ENCODE peak calls at places on chromosomes 7 and 10, in four cellular contexts. One of them, this sample, is unnamed.

GRCh38 chr7:32890553-32891045 is 961 bp downstream of the KBTBD2 start:
- DNase-seq in BE2C: peak; percentile 13
- DNase-seq in dorsolateral prefrontal cortex: no peak
- DNase-seq in WERI-Rb-1: no peak
- DNase-seq in this sample: peak; percentile 70

GRCh38 chr7:2635148-2635668 is 3.4 kb downstream of the TTYH3 start:
- DNase-seq in BE2C: no peak
- DNase-seq in WERI-Rb-1: no peak
- DNase-seq in dorsolateral prefrontal cortex: no peak
- DNase-seq in this sample: no peak

GRCh38 chr10:59709472-59710125 is at the start of gene SLC16A9:
- DNase-seq in WERI-Rb-1: peak; percentile 92
- DNase-seq in BE2C: peak; percentile 75
- DNase-seq in dorsolateral prefrontal cortex: peak; percentile 77
- DNase-seq in this sample: peak; percentile 50

GRCh38 chr10:120414946-120415345 is 42.1 kb upstream of the PLPP4 start:
- DNase-seq in dorsolateral prefrontal cortex: no peak
- DNase-seq in BE2C: no peak
- DNase-seq in WERI-Rb-1: no peak
- DNase-seq in this sample: no peak

GRCh38 chr10:94450782-94451181 is 48.4 kb downstream of the TBC1D12 start:
- DNase-seq in dorsolateral prefrontal cortex: no peak
- DNase-seq in BE2C: no peak
- DNase-seq in WERI-Rb-1: no peak
- DNase-seq in this sample: no peak

GRCh38 chr7:28900311-28900710 is 57.8 kb downstream of the TRIL start:
- DNase-seq in WERI-Rb-1: peak; percentile 88
- DNase-seq in dorsolateral prefrontal cortex: no peak
- DNase-seq in BE2C: no peak
- DNase-seq in this sample: no peak

GRCh38 chr10:117360016-117360415 is 15.2 kb downstream of the PDZD8 start:
- DNase-seq in dorsolateral prefrontal cortex: no peak
- DNase-seq in WERI-Rb-1: no peak
- DNase-seq in BE2C: no peak
- DNase-seq in this sample: no peak

GRCh38 chr7:155713382-155713781 is 68.9 kb downstream of the RBM33 start:
- DNase-seq in BE2C: no peak
- DNase-seq in dorsolateral prefrontal cortex: no peak
- DNase-seq in WERI-Rb-1: no peak
- DNase-seq in this sample: no peak

GRCh38 chr10:92502296-92502695 is 71.6 kb downstream of the IDE start:
- DNase-seq in BE2C: no peak
- DNase-seq in dorsolateral prefrontal cortex: no peak
- DNase-seq in WERI-Rb-1: no peak
- DNase-seq in this sample: peak; percentile 53

GRCh38 chr7:51069411-51070083 is 247.1 kb downstream of the COBL start:
- DNase-seq in BE2C: no peak
- DNase-seq in WERI-Rb-1: no peak
- DNase-seq in dorsolateral prefrontal cortex: no peak
- DNase-seq in this sample: no peak

GRCh38 chr7:81468516-81468915 is 301.3 kb downstream of the HGF start:
- DNase-seq in BE2C: no peak
- DNase-seq in WERI-Rb-1: no peak
- DNase-seq in dorsolateral prefrontal cortex: no peak
- DNase-seq in this sample: no peak

GRCh38 chr7:45402480-45403218 is 171.5 kb upstream of the ADCY1 start:
- DNase-seq in WERI-Rb-1: no peak
- DNase-seq in BE2C: no peak
- DNase-seq in dorsolateral prefrontal cortex: no peak
- DNase-seq in this sample: peak; percentile 61

GRCh38 chr10:131647789-131648188 is 253.0 kb upstream of the PPP2R2D start:
- DNase-seq in WERI-Rb-1: no peak
- DNase-seq in BE2C: no peak
- DNase-seq in dorsolateral prefrontal cortex: no peak
- DNase-seq in this sample: no peak

GRCh38 chr7:100835903-100836811 is 8.8 kb upstream of the EPHB4 start:
- DNase-seq in WERI-Rb-1: peak; percentile 36
- DNase-seq in dorsolateral prefrontal cortex: no peak
- DNase-seq in BE2C: no peak
- DNase-seq in this sample: no peak
- H3K4me3 ChIP-seq in WERI-Rb-1: no peak overlapping the region
- H3K4me3 ChIP-seq in dorsolateral prefrontal cortex: peak overlapping the region; percentile 65
- H3K4me3 ChIP-seq in BE2C: no peak overlapping the region
- H3K4me3 ChIP-seq in this sample: no peak overlapping the region

GRCh38 chr10:107264742-107265141 is 100.2 kb upstream of the SORCS1 start:
- DNase-seq in WERI-Rb-1: peak; percentile 85
- DNase-seq in dorsolateral prefrontal cortex: no peak
- DNase-seq in BE2C: peak; percentile 21
- DNase-seq in this sample: no peak
- TF ChIP-seq CTCF in WERI-Rb-1: peak; percentile 60
- TF ChIP-seq CTCF in dorsolateral prefrontal cortex: no peak
- TF ChIP-seq CTCF in BE2C: peak; percentile 49
- TF ChIP-seq CTCF in this sample: no peak

DNA sequence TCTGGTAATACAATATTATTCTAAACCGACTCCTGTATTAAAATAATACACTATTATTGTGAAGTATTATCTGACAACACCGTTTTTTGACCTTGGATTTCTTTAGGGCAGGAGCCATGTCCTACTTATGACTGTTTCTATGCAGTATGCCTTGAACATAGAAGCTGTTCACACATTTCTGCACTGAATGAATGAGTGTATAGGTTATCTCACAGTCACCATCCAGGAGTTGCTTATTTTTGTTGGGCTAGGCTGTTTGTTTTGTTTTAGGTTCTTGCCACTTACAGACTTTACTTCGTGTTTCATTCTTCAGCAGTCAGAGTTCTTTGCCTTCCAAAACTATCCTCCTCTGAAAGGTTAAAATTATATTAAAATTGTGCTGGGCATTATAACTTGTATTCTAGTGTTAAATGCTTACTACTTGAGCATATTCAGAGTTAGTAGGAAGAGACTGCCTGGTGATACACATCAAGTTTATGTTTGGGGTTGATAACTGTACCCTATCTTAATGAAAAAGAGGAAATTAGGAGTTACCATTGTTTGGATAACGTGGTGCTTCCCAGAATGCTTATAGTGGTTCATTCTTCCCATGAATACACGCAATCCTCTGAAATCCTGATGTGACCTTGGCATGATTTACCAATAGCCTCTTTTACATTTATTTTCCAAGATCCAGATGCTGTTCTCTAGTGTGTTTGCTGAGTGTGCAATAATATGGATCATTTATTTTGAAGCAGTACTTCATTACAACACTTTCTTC is 1.7 kb downstream of the RALA start:
- DNase-seq in WERI-Rb-1: no peak
- DNase-seq in BE2C: no peak
- DNase-seq in dorsolateral prefrontal cortex: no peak
- DNase-seq in this sample: peak; percentile 79
- H3K4me3 ChIP-seq in WERI-Rb-1: peak overlapping the region; percentile 92
- H3K4me3 ChIP-seq in BE2C: peak overlapping the region; percentile 75
- H3K4me3 ChIP-seq in dorsolateral prefrontal cortex: peak overlapping the region; percentile 83
- H3K4me3 ChIP-seq in this sample: peak overlapping the region; percentile 84

DNA sequence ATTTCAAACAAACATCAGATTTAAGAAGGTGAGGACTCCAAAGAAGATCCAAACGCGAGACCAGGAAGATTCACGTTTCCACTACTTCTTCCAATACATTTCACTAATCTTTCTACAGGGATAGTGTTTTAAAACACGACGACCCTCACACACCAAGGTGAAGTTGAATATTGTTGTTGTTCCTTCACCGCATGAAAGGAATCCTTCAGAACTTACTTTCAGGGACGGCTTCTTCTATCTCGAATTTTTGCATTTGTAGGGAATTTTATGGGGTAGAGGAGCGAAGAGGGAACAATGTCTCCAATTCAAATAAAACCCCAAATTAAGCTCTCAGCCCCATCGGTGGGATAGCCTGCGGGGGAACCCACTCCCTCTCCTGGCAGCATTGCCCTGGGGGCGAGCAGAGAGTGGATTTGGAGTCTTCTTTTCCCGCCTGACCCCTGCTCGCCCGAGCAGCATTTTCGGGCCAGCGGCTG is 1.5 kb upstream of the GATA3 start:
- DNase-seq in WERI-Rb-1: no peak
- DNase-seq in dorsolateral prefrontal cortex: no peak
- DNase-seq in BE2C: no peak
- DNase-seq in this sample: no peak
- TF ChIP-seq CTCF in WERI-Rb-1: no peak
- TF ChIP-seq CTCF in dorsolateral prefrontal cortex: no peak
- TF ChIP-seq CTCF in BE2C: no peak
- TF ChIP-seq CTCF in this sample: peak; percentile 65

GRCh38 chr7:78055579-78055978 is 257.0 kb downstream of the PHTF2 start:
- DNase-seq in WERI-Rb-1: no peak
- DNase-seq in dorsolateral prefrontal cortex: no peak
- DNase-seq in BE2C: no peak
- DNase-seq in this sample: no peak

GRCh38 chr7:78057571-78057970 is 259.0 kb downstream of the PHTF2 start:
- DNase-seq in dorsolateral prefrontal cortex: no peak
- DNase-seq in WERI-Rb-1: no peak
- DNase-seq in BE2C: no peak
- DNase-seq in this sample: no peak

GRCh38 chr7:78052112-78052511 is 253.5 kb downstream of the PHTF2 start:
- DNase-seq in WERI-Rb-1: no peak
- DNase-seq in BE2C: no peak
- DNase-seq in dorsolateral prefrontal cortex: no peak
- DNase-seq in this sample: no peak

GRCh38 chr7:78055160-78055559 is 256.6 kb downstream of the PHTF2 start:
- DNase-seq in dorsolateral prefrontal cortex: no peak
- DNase-seq in BE2C: no peak
- DNase-seq in WERI-Rb-1: no peak
- DNase-seq in this sample: no peak
- H3K4me3 ChIP-seq in dorsolateral prefrontal cortex: no peak overlapping the region
- H3K4me3 ChIP-seq in BE2C: no peak overlapping the region
- H3K4me3 ChIP-seq in WERI-Rb-1: no peak overlapping the region
- H3K4me3 ChIP-seq in this sample: no peak overlapping the region

DNA sequence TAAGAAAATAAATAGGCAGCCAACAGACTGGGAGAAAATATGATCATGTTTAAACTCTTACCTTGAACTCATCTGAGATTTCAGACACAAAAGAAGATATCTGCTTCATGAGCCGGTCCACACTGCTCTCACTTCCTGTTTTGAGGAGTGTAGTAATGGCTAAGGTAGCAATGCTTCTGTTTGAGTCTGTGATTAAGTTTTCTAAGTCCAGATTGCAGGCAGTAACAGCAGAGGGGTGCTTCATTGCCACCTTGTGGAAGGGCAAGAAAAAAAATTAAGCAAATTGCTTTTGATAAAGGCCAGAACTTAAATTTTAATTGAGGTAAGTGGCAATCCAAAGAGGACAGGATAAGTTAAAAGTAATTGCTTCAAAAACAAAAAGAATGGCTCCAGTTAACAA is 69.1 kb downstream of the MEST start:
- DNase-seq in BE2C: no peak
- DNase-seq in dorsolateral prefrontal cortex: no peak
- DNase-seq in WERI-Rb-1: no peak
- DNase-seq in this sample: peak; percentile 12
- TF ChIP-seq CTCF in BE2C: peak; percentile 51
- TF ChIP-seq CTCF in dorsolateral prefrontal cortex: no peak
- TF ChIP-seq CTCF in WERI-Rb-1: peak; percentile 12
- TF ChIP-seq CTCF in this sample: peak; percentile 32

GRCh38 chr7:149689591-149689845 is 83.9 kb downstream of the ZNF467 start:
- DNase-seq in BE2C: no peak
- DNase-seq in dorsolateral prefrontal cortex: no peak
- DNase-seq in WERI-Rb-1: no peak
- DNase-seq in this sample: no peak

GRCh38 chr7:149692557-149692982 is 80.8 kb downstream of the ZNF467 start:
- DNase-seq in WERI-Rb-1: peak; percentile 80
- DNase-seq in BE2C: no peak
- DNase-seq in dorsolateral prefrontal cortex: peak; percentile 24
- DNase-seq in this sample: peak; percentile 25

GRCh38 chr7:149688836-149689590 is 84.4 kb downstream of the ZNF467 start:
- DNase-seq in BE2C: no peak
- DNase-seq in dorsolateral prefrontal cortex: no peak
- DNase-seq in WERI-Rb-1: no peak
- DNase-seq in this sample: no peak

GRCh38 chr7:149690688-149691446 is 82.5 kb downstream of the ZNF467 start:
- DNase-seq in BE2C: peak; percentile 80
- DNase-seq in WERI-Rb-1: peak; percentile 40
- DNase-seq in dorsolateral prefrontal cortex: no peak
- DNase-seq in this sample: peak; percentile 54

GRCh38 chr7:149692056-149692455 is 81.3 kb downstream of the ZNF467 start:
- DNase-seq in BE2C: no peak
- DNase-seq in WERI-Rb-1: no peak
- DNase-seq in dorsolateral prefrontal cortex: no peak
- DNase-seq in this sample: no peak
- H3K4me3 ChIP-seq in BE2C: no peak overlapping the region
- H3K4me3 ChIP-seq in WERI-Rb-1: peak overlapping the region; percentile 35
- H3K4me3 ChIP-seq in dorsolateral prefrontal cortex: peak overlapping the region; percentile 60
- H3K4me3 ChIP-seq in this sample: no peak overlapping the region